ENCODE peak calls at places on chromosomes 11 and 22, in nine cellular contexts. R is OCI-LY7, F is stomach, G is activated B cell treated with CpG ODN at 0.5 μM for 24 hours, B is lower lobe of right lung, M is NCI-H1092 treated with DMSO at 0.1 percent for 48 hours, O is fibroblast of mammary gland, K is EH, E is sciatic nerve. S is an unnamed sample.
A peak's percentile ranks its signal among the peaks of the same experiment; 100 is the strongest.

GRCh38 chr22:40348025-40348658 is 1.8 kb downstream of the ADSL start:
- DNase-seq in R (peak; percentile 71), F (peak; percentile 58), G (peak; percentile 25), B (no peak), M (peak; percentile 21), O (peak; percentile 73), K (peak; percentile 67), E (peak; percentile 70), S (no peak)

GRCh38 chr11:69253028-69253427 is 40.9 kb upstream of the MYEOV start:
- DNase-seq in R (no peak), F (no peak), G (no peak), B (no peak), M (no peak), O (peak; percentile 80), K (peak; percentile 74), E (no peak), S (no peak)

GRCh38 chr11:64296830-64297721 is 3.1 kb upstream of the CATSPERZ start:
- DNase-seq in R (no peak), F (no peak), G (no peak), B (no peak), M (no peak), O (no peak), K (no peak), E (no peak), S (no peak)

GRCh38 chr11:7775689-7776088 is 21.1 kb downstream of the OR5P2 start:
- DNase-seq in R (no peak), F (no peak), G (no peak), B (no peak), M (no peak), O (no peak), K (no peak), E (no peak), S (no peak)

GRCh38 chr22:31625661-31626426 is 36.2 kb downstream of the PISD start:
- DNase-seq in R (no peak), F (peak; percentile 62), G (no peak), B (no peak), M (no peak), O (peak; percentile 50), K (no peak), E (peak; percentile 76), S (no peak)

GRCh38 chr11:60699282-60699681 is at the start of gene MS4A8:
- DNase-seq in R (no peak), F (no peak), G (no peak), B (no peak), M (peak; percentile 99), O (no peak), K (no peak), E (no peak), S (no peak)

GRCh38 chr11:124656759-124657627 is 16.5 kb downstream of the SIAE start:
- DNase-seq in R (no peak), F (no peak), G (no peak), B (no peak), M (peak; percentile 71), O (no peak), K (no peak), E (no peak), S (no peak)

GRCh38 chr22:43160497-43161126 is 9.3 kb downstream of the TSPO start:
- DNase-seq in R (no peak), F (no peak), G (no peak), B (no peak), M (no peak), O (no peak), K (no peak), E (no peak), S (no peak)

GRCh38 chr11:59197990-59198389 is 14.7 kb downstream of the MPEG1 start:
- DNase-seq in R (no peak), F (peak; percentile 83), G (no peak), B (peak; percentile 86), M (peak; percentile 69), O (no peak), K (peak; percentile 59), E (peak; percentile 91), S (peak; percentile 66)

GRCh38 chr11:69240332-69241074 is 53.5 kb upstream of the MYEOV start:
- DNase-seq in R (no peak), F (peak; percentile 49), G (no peak), B (no peak), M (no peak), O (peak; percentile 26), K (peak; percentile 37), E (no peak), S (no peak)

GRCh38 chr11:125075242-125075625 is 12.1 kb downstream of the SLC37A2 start:
- DNase-seq in R (no peak), F (no peak), G (no peak), B (no peak), M (no peak), O (no peak), K (no peak), E (no peak), S (no peak)